ENCODE peak calls at places on chromosomes 12 and 14, in four cellular contexts. One of them, this sample, is unnamed.

GRCh38 chr14:64147126-64147790 is 146.9 kb downstream of the ESR2 start:
- DNase-seq in foreskin keratinocyte: no peak
- DNase-seq in cardiac muscle cell: no peak
- DNase-seq in lung: no peak
- DNase-seq in this sample: no peak

GRCh38 chr12:106584104-106585064 is 1.6 kb downstream of the RFX4 start:
- DNase-seq in foreskin keratinocyte: peak
- DNase-seq in lung: no peak
- DNase-seq in cardiac muscle cell: peak
- DNase-seq in this sample: no peak

GRCh38 chr14:26867171-26867757 is 269.4 kb upstream of the NOVA1 start:
- DNase-seq in lung: no peak
- DNase-seq in cardiac muscle cell: peak
- DNase-seq in foreskin keratinocyte: no peak
- DNase-seq in this sample: no peak

GRCh38 chr12:47750229-47750798 is 8.4 kb downstream of the RAPGEF3 start:
- DNase-seq in lung: no peak
- DNase-seq in foreskin keratinocyte: no peak
- DNase-seq in cardiac muscle cell: no peak
- DNase-seq in this sample: no peak

GRCh38 chr12:59649203-59649602 is 53.4 kb downstream of the SLC16A7 start:
- DNase-seq in lung: no peak
- DNase-seq in foreskin keratinocyte: no peak
- DNase-seq in cardiac muscle cell: no peak
- DNase-seq in this sample: no peak

GRCh38 chr12:45435945-45436710 is 220.2 kb downstream of the ANO6 start:
- DNase-seq in cardiac muscle cell: no peak
- DNase-seq in foreskin keratinocyte: no peak
- DNase-seq in lung: no peak
- DNase-seq in this sample: no peak

GRCh38 chr14:71690478-71690877 is 241.8 kb upstream of the RGS6 start:
- DNase-seq in cardiac muscle cell: no peak
- DNase-seq in foreskin keratinocyte: no peak
- DNase-seq in lung: no peak
- DNase-seq in this sample: no peak

GRCh38 chr14:100905166-100905565 is 1.6 kb upstream of the RTL1 start:
- DNase-seq in lung: no peak
- DNase-seq in cardiac muscle cell: no peak
- DNase-seq in foreskin keratinocyte: no peak
- DNase-seq in this sample: no peak

GRCh38 chr12:26614217-26614616 is 218.8 kb downstream of the ITPR2 start:
- DNase-seq in cardiac muscle cell: peak
- DNase-seq in foreskin keratinocyte: no peak
- DNase-seq in lung: no peak
- DNase-seq in this sample: no peak

GRCh38 chr12:19970116-19970515 is 398.2 kb upstream of the PDE3A start:
- DNase-seq in foreskin keratinocyte: peak
- DNase-seq in cardiac muscle cell: no peak
- DNase-seq in lung: no peak
- DNase-seq in this sample: no peak

GRCh38 chr12:39105111-39105510 is 199.7 kb upstream of the CPNE8 start:
- DNase-seq in foreskin keratinocyte: no peak
- DNase-seq in lung: no peak
- DNase-seq in cardiac muscle cell: no peak
- DNase-seq in this sample: no peak

GRCh38 chr14:61479746-61480502 is 158.5 kb downstream of the PRKCH start:
- DNase-seq in lung: no peak
- DNase-seq in cardiac muscle cell: no peak
- DNase-seq in foreskin keratinocyte: peak
- DNase-seq in this sample: no peak
- H3K27ac ChIP-seq in lung: peak
- H3K27ac ChIP-seq in cardiac muscle cell: peak
- H3K27ac ChIP-seq in foreskin keratinocyte: peak
- H3K27ac ChIP-seq in this sample: peak

DNA sequence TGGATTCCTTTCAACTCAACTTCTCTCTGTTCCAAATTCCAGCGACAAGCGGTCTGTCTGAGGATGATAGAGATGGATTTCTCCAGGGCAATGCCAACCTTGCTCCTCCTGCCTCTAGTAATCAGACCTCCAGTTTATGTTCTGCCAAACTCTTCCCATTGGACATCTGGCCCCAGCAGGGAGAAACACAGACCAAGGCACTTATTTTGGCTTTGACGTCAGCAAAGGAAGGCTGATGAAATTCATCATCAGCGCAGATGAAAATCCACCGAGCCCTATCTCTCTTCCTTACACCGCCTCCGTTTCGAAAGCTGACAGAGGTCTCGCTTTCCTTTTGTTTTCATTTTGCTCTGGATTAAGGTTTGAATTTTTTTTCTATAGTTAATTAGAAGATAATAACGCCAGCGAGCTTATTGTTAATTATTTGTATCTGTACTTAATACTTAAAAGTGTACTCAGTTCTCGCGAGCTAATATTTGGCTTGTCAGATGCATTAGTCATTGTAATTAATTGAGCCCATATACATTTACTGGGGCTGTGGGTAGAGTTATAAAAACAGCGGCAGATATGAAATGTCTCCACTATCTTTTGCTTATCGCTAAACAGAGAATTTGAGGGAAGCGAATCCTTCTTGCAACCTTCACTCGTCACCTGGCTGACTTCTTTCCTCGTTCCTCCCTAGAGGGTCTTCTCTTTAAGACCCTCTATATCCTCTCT is 35.9 kb upstream of the MED13L start:
- DNase-seq in lung: no peak
- DNase-seq in foreskin keratinocyte: no peak
- DNase-seq in cardiac muscle cell: no peak
- DNase-seq in this sample: no peak
- H3K27ac ChIP-seq in lung: no peak
- H3K27ac ChIP-seq in foreskin keratinocyte: no peak
- H3K27ac ChIP-seq in cardiac muscle cell: no peak
- H3K27ac ChIP-seq in this sample: no peak

GRCh38 chr14:90397401-90398314 is 829 bp downstream of the CALM1 start:
- DNase-seq in cardiac muscle cell: peak
- DNase-seq in lung: peak
- DNase-seq in foreskin keratinocyte: peak
- DNase-seq in this sample: peak

GRCh38 chr14:90398315-90398811 is 1.5 kb downstream of the CALM1 start:
- DNase-seq in foreskin keratinocyte: peak
- DNase-seq in cardiac muscle cell: peak
- DNase-seq in lung: peak
- DNase-seq in this sample: no peak

GRCh38 chr14:90398841-90399540 is 2.2 kb downstream of the CALM1 start:
- DNase-seq in lung: no peak
- DNase-seq in foreskin keratinocyte: no peak
- DNase-seq in cardiac muscle cell: no peak
- DNase-seq in this sample: no peak

GRCh38 chr14:90400904-90401561 is 4.2 kb downstream of the CALM1 start:
- DNase-seq in foreskin keratinocyte: peak
- DNase-seq in lung: no peak
- DNase-seq in cardiac muscle cell: no peak
- DNase-seq in this sample: no peak

DNA sequence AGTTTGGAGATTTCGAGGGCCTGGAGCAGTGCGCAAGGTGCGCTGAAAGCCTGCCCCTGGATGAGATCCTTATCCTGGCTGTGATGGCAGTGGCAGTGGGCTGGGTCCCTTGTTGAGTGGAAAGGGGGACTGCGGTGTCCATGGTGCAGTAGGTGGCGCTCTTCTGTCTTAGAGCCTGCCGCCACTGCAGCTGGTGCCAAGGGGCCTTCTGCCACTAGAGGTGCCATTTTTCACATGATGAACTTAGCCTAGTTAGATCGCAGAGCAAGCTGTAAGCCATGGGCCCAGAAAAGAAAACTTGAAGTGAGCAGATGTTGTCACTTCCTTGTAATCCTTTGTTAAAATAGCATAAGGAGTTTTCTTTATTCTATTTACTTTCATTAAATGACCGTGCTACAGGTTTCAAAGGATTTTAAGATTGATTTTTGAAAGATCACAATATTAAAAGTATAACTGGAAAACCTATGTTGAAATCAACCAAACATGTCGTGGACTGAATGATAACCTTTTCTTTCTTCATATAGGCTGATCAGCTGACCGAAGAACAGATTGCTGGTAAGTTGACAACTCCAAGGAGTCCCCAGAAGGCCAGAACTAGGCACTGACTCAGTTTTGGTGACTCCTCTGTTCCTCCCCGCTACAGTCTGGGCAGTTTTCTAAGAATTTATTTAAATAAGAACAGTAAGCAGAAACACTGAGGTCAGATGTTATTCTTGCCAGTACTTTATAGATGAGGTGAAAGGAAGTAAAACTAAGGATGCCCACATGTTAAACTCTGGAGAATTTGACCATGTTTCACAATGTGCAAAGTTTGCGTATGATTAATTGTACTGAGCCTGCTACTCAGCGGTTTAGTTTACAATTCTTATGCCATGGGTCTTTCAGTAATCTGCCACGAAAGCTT is 3.0 kb downstream of the CALM1 start:
- DNase-seq in foreskin keratinocyte: peak
- DNase-seq in cardiac muscle cell: peak
- DNase-seq in lung: peak
- DNase-seq in this sample: peak
- H3K27ac ChIP-seq in foreskin keratinocyte: no peak
- H3K27ac ChIP-seq in cardiac muscle cell: no peak
- H3K27ac ChIP-seq in lung: peak
- H3K27ac ChIP-seq in this sample: peak

DNA sequence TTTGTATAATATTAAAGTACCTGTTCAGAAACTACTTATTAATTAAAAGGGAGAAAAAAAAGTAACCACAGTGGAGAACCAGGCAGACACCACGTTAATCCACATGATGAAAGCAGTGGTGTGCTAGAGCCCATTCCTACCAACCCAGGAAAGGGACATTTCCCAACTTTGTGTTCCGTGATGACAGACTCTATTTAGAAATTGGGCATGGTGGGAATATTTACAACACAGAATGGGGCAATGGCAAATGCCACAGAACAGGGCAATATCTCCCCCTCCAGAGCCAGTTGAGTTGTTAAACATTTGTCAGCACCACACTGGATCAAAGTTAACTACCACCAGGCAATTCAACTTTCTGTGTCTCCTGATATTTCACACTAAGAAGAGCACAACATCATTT is 1.2 kb upstream of the HIGD1C start:
- DNase-seq in lung: no peak
- DNase-seq in foreskin keratinocyte: no peak
- DNase-seq in cardiac muscle cell: no peak
- DNase-seq in this sample: no peak
- H3K27ac ChIP-seq in lung: no peak
- H3K27ac ChIP-seq in foreskin keratinocyte: no peak
- H3K27ac ChIP-seq in cardiac muscle cell: no peak
- H3K27ac ChIP-seq in this sample: no peak

This sample was measured in substantia nigra.